ENCODE peak calls at places on chromosomes 2 and 18, in four cellular contexts. X is spleen, I is K562, L is trophoblast cell. C is an unnamed sample.

GRCh38 chr18:24019641-24020331 is 5.2 kb downstream of the TTC39C start:
- DNase-seq in X (no peak), I (no peak), L (no peak), C (no peak)

GRCh38 chr2:102585704-102586404 is 33.5 kb upstream of the SLC9A2 start:
- DNase-seq in X (no peak), I (no peak), L (no peak), C (no peak)

GRCh38 chr2:108980076-108980475 is 8.9 kb downstream of the EDAR start:
- DNase-seq in X (no peak), I (no peak), L (no peak), C (no peak)

GRCh38 chr2:146818122-146818521 is 1026.7 kb upstream of the ACVR2A start:
- DNase-seq in X (no peak), I (no peak), L (no peak), C (no peak)

GRCh38 chr2:43609304-43609883 is 13.6 kb upstream of the THADA start:
- DNase-seq in X (no peak), I (peak; percentile 54), L (peak; percentile 35), C (no peak)

GRCh38 chr2:192038152-192038551 is 156.6 kb downstream of the TMEFF2 start:
- DNase-seq in X (no peak), I (no peak), L (no peak), C (no peak)

GRCh38 chr2:238098854-238099708 is 1.1 kb upstream of the ESPNL start:
- DNase-seq in X (no peak), I (no peak), L (no peak), C (no peak)

GRCh38 chr2:119219873-119220272 is 3.8 kb upstream of the STEAP3 start:
- DNase-seq in X (no peak), I (no peak), L (no peak), C (no peak)

GRCh38 chr18:48676756-48677368 is 138.0 kb downstream of the CTIF start:
- DNase-seq in X (peak; percentile 91), I (peak; percentile 74), L (peak; percentile 30), C (no peak)

GRCh38 chr18:9380101-9380500 is 45.5 kb downstream of the TWSG1 start:
- DNase-seq in X (no peak), I (no peak), L (no peak), C (no peak)

GRCh38 chr18:46294325-46294724 is 190.1 kb downstream of the HAUS1 start:
- DNase-seq in X (no peak), I (no peak), L (no peak), C (no peak)

GRCh38 chr2:144350151-144350802 is 169.6 kb downstream of the ZEB2 start:
- DNase-seq in X (no peak), I (peak; percentile 55), L (no peak), C (no peak)

GRCh38 chr2:217610411-217610814 is 392.4 kb downstream of the TNS1 start:
- DNase-seq in X (no peak), I (no peak), L (no peak), C (no peak)

GRCh38 chr2:230711224-230711623 is 1.4 kb upstream of the CAB39 start:
- DNase-seq in X (no peak), I (peak; percentile 22), L (peak; percentile 79), C (no peak)

GRCh38 chr2:167212054-167212648 is 323.9 kb downstream of the XIRP2 start:
- DNase-seq in X (no peak), I (peak; percentile 7), L (no peak), C (no peak)

GRCh38 chr2:205650450-205650849 is 31.9 kb upstream of the NRP2 start:
- DNase-seq in X (no peak), I (no peak), L (no peak), C (no peak)

GRCh38 chr2:54726431-54726830 is 3.0 kb downstream of the EML6 start:
- DNase-seq in X (no peak), I (no peak), L (no peak), C (no peak)

GRCh38 chr2:205766765-205767359 is 84.6 kb downstream of the NRP2 start:
- DNase-seq in X (no peak), I (peak; percentile 40), L (peak; percentile 54), C (no peak)

GRCh38 chr2:45826889-45827635 is 175.6 kb downstream of the PRKCE start:
- DNase-seq in X (no peak), I (no peak), L (no peak), C (no peak)

GRCh38 chr2:88099798-88100488 is 27.9 kb downstream of the FABP1 start:
- DNase-seq in X (no peak), I (peak; percentile 90), L (no peak), C (no peak)

GRCh38 chr18:2717407-2717806 is 61.9 kb downstream of the SMCHD1 start:
- DNase-seq in X (no peak), I (no peak), L (no peak), C (no peak)

GRCh38 chr2:24122-24521 is 22.2 kb downstream of the FAM110C start:
- DNase-seq in X (no peak), I (no peak), L (no peak), C (no peak)

GRCh38 chr2:165003443-165004130 is 48.3 kb upstream of the SLC38A11 start:
- DNase-seq in X (no peak), I (no peak), L (no peak), C (no peak)

GRCh38 chr2:237774811-237775553 is 23.6 kb upstream of the RBM44 start:
- DNase-seq in X (no peak), I (peak; percentile 36), L (peak; percentile 61), C (no peak)

GRCh38 chr2:172096661-172097547 is 5.8 kb downstream of the DLX2 start:
- DNase-seq in X (no peak), I (no peak), L (no peak), C (no peak)

GRCh38 chr2:52128081-52128480 is 1096.1 kb upstream of the NRXN1 start:
- DNase-seq in X (no peak), I (no peak), L (no peak), C (no peak)

GRCh38 chr18:38076346-38077053 is 510.9 kb upstream of the CELF4 start:
- DNase-seq in X (no peak), I (no peak), L (no peak), C (no peak)

GRCh38 chr2:9824956-9825720 is 18.1 kb upstream of the TAF1B start:
- DNase-seq in X (no peak), I (no peak), L (no peak), C (no peak)

GRCh38 chr2:240425236-240425615 is 10.2 kb upstream of the GPC1 start:
- DNase-seq in X (no peak), I (no peak), L (no peak), C (no peak)

GRCh38 chr2:23055251-23055650 is 329.7 kb upstream of the KLHL29 start:
- DNase-seq in X (no peak), I (no peak), L (no peak), C (no peak)

GRCh38 chr2:84906900-84907714 is 1.7 kb downstream of the TMSB10 start:
- DNase-seq in X (peak; percentile 91), I (peak; percentile 60), L (peak; percentile 82), C (peak; percentile 87)

GRCh38 chr18:64276736-64277135 is 127.8 kb upstream of the LINC00305 start:
- DNase-seq in X (no peak), I (no peak), L (no peak), C (no peak)

GRCh38 chr18:75132931-75133525 is 75.9 kb downstream of the PTGR3 start:
- DNase-seq in X (peak; percentile 41), I (no peak), L (no peak), C (peak; percentile 38)

GRCh38 chr2:143451622-143452021 is 322.4 kb downstream of the ARHGAP15 start:
- DNase-seq in X (no peak), I (peak; percentile 52), L (no peak), C (no peak)

GRCh38 chr2:98317214-98317613 is 29.0 kb upstream of the CNGA3 start:
- DNase-seq in X (no peak), I (no peak), L (no peak), C (no peak)

GRCh38 chr2:3493610-3493997 is 25.7 kb downstream of the ADI1 start:
- DNase-seq in X (no peak), I (peak; percentile 93), L (no peak), C (peak; percentile 75)
- H3K4me3 ChIP-seq in X (peak overlapping the region; percentile 2), I (peak overlapping the region; percentile 21), L (no peak overlapping the region), C (peak overlapping the region; percentile 4)

GRCh38 chr18:908631-909621 is 4.3 kb downstream of the ADCYAP1 start:
- DNase-seq in X (no peak), I (no peak), L (no peak), C (no peak)
- H3K4me3 ChIP-seq in X (peak overlapping the region; percentile 59), I (no peak overlapping the region), L (peak overlapping the region; percentile 13), C (peak overlapping the region; percentile 71)

GRCh38 chr2:105747254-105747909 is 2.7 kb downstream of the NCK2 start:
- DNase-seq in X (no peak), I (no peak), L (no peak), C (no peak)
- H3K4me3 ChIP-seq in X (peak overlapping the region; percentile 82), I (no peak overlapping the region), L (no peak overlapping the region), C (peak overlapping the region; percentile 90)

DNA sequence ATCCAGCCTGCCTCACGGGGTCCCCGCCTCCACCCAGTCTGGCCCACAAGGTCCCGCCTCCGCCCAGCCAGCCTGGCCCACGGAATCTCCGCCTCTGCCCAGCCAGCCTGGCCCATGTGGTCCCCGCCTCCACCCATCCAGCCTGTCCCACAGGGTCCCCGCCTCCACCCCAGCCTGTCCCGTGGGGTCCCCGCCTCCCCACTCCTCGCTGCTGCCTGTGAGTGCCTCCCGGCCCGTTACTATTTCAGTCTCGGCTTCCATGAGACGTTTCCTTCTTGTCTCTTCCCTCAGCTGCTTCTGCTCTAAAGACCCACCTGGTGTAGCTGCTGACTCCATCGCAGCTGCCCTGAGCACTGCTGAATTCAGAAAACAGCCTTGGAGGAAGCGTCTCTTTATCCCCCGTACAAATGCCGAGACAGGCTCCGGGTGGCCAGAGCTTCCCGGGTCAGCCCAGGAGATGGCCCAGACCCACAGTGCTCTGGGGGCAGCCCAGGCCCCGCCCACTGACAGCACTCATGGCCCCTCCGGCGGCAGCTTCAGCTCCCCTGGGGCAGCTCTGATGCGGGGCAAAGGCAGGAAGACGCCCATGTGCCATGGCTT is 69.8 kb downstream of the NFATC1 start:
- DNase-seq in X (peak; percentile 92), I (no peak), L (no peak), C (no peak)
- H3K4me3 ChIP-seq in X (no peak overlapping the region), I (no peak overlapping the region), L (no peak overlapping the region), C (no peak overlapping the region)

DNA sequence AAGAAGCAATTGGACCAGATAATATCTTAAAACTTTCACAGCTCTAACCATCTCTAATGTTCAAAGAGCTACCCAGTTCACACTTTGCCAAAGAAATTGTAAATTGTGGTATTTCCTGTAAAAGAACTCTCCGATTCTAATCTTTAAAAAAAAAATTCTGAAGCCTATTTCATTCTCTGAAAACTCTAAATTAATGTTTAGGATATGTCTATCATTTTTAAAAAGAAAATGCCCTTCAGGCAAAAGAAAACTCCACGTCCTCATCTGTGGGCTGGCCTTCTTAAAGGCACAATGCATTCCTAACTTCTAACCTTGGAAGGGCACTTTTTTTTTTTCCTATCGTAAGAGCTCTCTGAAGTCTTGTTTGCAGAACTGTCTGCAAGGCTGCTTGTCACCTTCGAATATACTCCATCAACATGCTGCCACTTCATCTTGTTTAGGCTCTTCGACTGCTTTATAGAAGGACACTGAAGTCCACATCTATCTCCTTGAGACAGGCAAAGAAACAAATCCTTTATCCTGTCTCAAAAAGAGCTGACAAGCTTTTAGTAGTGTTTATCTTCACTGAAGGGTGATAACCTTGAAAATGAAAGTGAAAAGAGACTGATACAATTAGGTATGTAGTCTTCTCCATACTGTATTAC is 124.3 kb upstream of the SLC39A10 start:
- DNase-seq in X (no peak), I (peak; percentile 25), L (no peak), C (no peak)
- H3K4me3 ChIP-seq in X (peak overlapping the region; percentile 9), I (peak overlapping the region; percentile 1), L (no peak overlapping the region), C (peak overlapping the region; percentile 40)

GRCh38 chr2:36789181-36789804 is 92.8 kb downstream of the VIT start:
- DNase-seq in X (no peak), I (no peak), L (no peak), C (no peak)
- H3K4me3 ChIP-seq in X (no peak overlapping the region), I (no peak overlapping the region), L (no peak overlapping the region), C (no peak overlapping the region)

C was measured in coronary artery.